ENCODE peak calls at places on chromosome 12, in eight cellular contexts. H, L, E, T, M, C, Y and I are unnamed samples.
A peak's percentile ranks its signal among the peaks of the same experiment; 100 is the strongest.

GRCh38 chr12:2489266-2489665 is 305.5 kb upstream of the FKBP4 start:
- DNase-seq in H (no peak), L (no peak), E (peak; percentile 26), T (no peak), M (no peak), C (no peak), Y (no peak), I (no peak)

GRCh38 chr12:58509116-58509885 is 411.0 kb downstream of the LRIG3 start:
- DNase-seq in H (no peak), L (peak; percentile 84), E (no peak), T (no peak), M (peak; percentile 45), C (peak; percentile 64), Y (no peak), I (no peak)

GRCh38 chr12:91805031-91805430 is 340.6 kb downstream of the BTG1 start:
- DNase-seq in H (no peak), L (no peak), E (no peak), T (no peak), M (no peak), C (no peak), Y (no peak), I (no peak)

GRCh38 chr12:43812926-43813325 is 6.8 kb upstream of the TWF1 start:
- DNase-seq in H (no peak), L (peak; percentile 68), E (no peak), T (no peak), M (no peak), C (peak; percentile 92), Y (no peak), I (no peak)

GRCh38 chr12:124422142-124422569 is 127.3 kb downstream of the RFLNA start:
- DNase-seq in H (no peak), L (no peak), E (peak; percentile 76), T (no peak), M (peak; percentile 17), C (peak; percentile 57), Y (no peak), I (no peak)

GRCh38 chr12:6201199-6201608 is 1.0 kb downstream of the CD9 start:
- DNase-seq in H (no peak), L (no peak), E (no peak), T (no peak), M (no peak), C (peak; percentile 51), Y (no peak), I (no peak)

GRCh38 chr12:55891310-55891709 is 36.4 kb downstream of the PYM1 start:
- DNase-seq in H (no peak), L (no peak), E (no peak), T (no peak), M (no peak), C (no peak), Y (no peak), I (no peak)

GRCh38 chr12:124750787-124751471 is 112.7 kb downstream of the SCARB1 start:
- DNase-seq in H (no peak), L (no peak), E (peak; percentile 71), T (no peak), M (peak; percentile 31), C (no peak), Y (no peak), I (peak; percentile 77)

GRCh38 chr12:102059343-102059742 is 2.4 kb downstream of the WASHC3 start:
- DNase-seq in H (no peak), L (no peak), E (no peak), T (no peak), M (no peak), C (no peak), Y (no peak), I (no peak)

GRCh38 chr12:103505371-103506236 is 9.8 kb upstream of the C12orf42 start:
- DNase-seq in H (no peak), L (peak; percentile 56), E (no peak), T (no peak), M (no peak), C (peak; percentile 98), Y (peak; percentile 50), I (no peak)

GRCh38 chr12:49951411-49952105 is 1.0 kb downstream of the AQP2 start:
- DNase-seq in H (no peak), L (no peak), E (no peak), T (no peak), M (no peak), C (no peak), Y (no peak), I (no peak)

GRCh38 chr12:32444895-32445294 is 45.5 kb downstream of the FGD4 start:
- DNase-seq in H (no peak), L (peak; percentile 92), E (peak; percentile 27), T (no peak), M (peak; percentile 84), C (peak; percentile 94), Y (no peak), I (no peak)

GRCh38 chr12:91225316-91225715 is 42.7 kb upstream of the DCN start:
- DNase-seq in H (no peak), L (no peak), E (no peak), T (no peak), M (peak; percentile 54), C (peak; percentile 62), Y (no peak), I (no peak)

GRCh38 chr12:21516281-21516680 is 9.8 kb upstream of the SPX start:
- DNase-seq in H (no peak), L (no peak), E (no peak), T (no peak), M (no peak), C (no peak), Y (no peak), I (no peak)

GRCh38 chr12:95147836-95148235 is 69.4 kb downstream of the FGD6 start:
- DNase-seq in H (no peak), L (no peak), E (no peak), T (no peak), M (no peak), C (no peak), Y (no peak), I (no peak)

GRCh38 chr12:119169150-119169549 is 9.6 kb upstream of the HSPB8 start:
- DNase-seq in H (no peak), L (no peak), E (no peak), T (no peak), M (no peak), C (peak; percentile 39), Y (no peak), I (no peak)

GRCh38 chr12:57893460-57894353 is 47.2 kb upstream of the CTDSP2 start:
- DNase-seq in H (peak; percentile 56), L (peak; percentile 80), E (peak; percentile 59), T (no peak), M (peak; percentile 98), C (peak; percentile 53), Y (no peak), I (peak; percentile 72)

GRCh38 chr12:91685917-91686316 is 459.7 kb downstream of the BTG1 start:
- DNase-seq in H (no peak), L (peak; percentile 88), E (no peak), T (no peak), M (no peak), C (peak; percentile 89), Y (no peak), I (no peak)

GRCh38 chr12:78951746-78952532 is 87.4 kb downstream of the SYT1 start:
- DNase-seq in H (no peak), L (peak; percentile 58), E (no peak), T (no peak), M (no peak), C (no peak), Y (no peak), I (no peak)

GRCh38 chr12:18323159-18323558 is 61.8 kb downstream of the PIK3C2G start:
- DNase-seq in H (no peak), L (peak; percentile 73), E (no peak), T (no peak), M (peak; percentile 5), C (no peak), Y (no peak), I (no peak)

GRCh38 chr12:90729741-90730140 is 225.2 kb downstream of the CCER1 start:
- DNase-seq in H (no peak), L (peak; percentile 58), E (no peak), T (no peak), M (peak; percentile 6), C (peak; percentile 77), Y (no peak), I (no peak)

GRCh38 chr12:130160711-130161231 is 1.5 kb upstream of the FZD10 start:
- DNase-seq in H (no peak), L (no peak), E (no peak), T (no peak), M (no peak), C (no peak), Y (no peak), I (peak; percentile 79)

GRCh38 chr12:51972849-51973273 is 21.4 kb downstream of the ACVR1B start:
- DNase-seq in H (no peak), L (no peak), E (no peak), T (no peak), M (peak; percentile 93), C (peak; percentile 78), Y (peak; percentile 66), I (no peak)

GRCh38 chr12:120079352-120080042 is 37.1 kb downstream of the RAB35 start:
- DNase-seq in H (no peak), L (peak; percentile 37), E (no peak), T (no peak), M (no peak), C (peak; percentile 76), Y (no peak), I (no peak)

GRCh38 chr12:13950502-13950901 is 30.9 kb downstream of the GRIN2B start:
- DNase-seq in H (no peak), L (no peak), E (peak; percentile 39), T (no peak), M (no peak), C (no peak), Y (no peak), I (no peak)

GRCh38 chr12:4401108-4401507 is 21.6 kb upstream of the FGF23 start:
- DNase-seq in H (no peak), L (no peak), E (no peak), T (no peak), M (no peak), C (no peak), Y (no peak), I (no peak)

GRCh38 chr12:124500232-124501079 is 67.0 kb downstream of the NCOR2 start:
- DNase-seq in H (no peak), L (peak; percentile 76), E (peak; percentile 82), T (no peak), M (peak; percentile 56), C (peak; percentile 69), Y (no peak), I (peak; percentile 81)